ENCODE peak calls at places on chromosomes 12 and 14, in six cellular contexts. K is AG09309, C is mesendoderm, B is sigmoid colon, R is lower lobe of right lung, Y is astrocyte of the spinal cord. E is an unnamed sample.

GRCh38 chr14:105605501-105606304 is 79.3 kb downstream of the TMEM121 start:
- DNase-seq in K (no peak), C (no peak), B (peak; percentile 55), Y (no peak), R (no peak), E (no peak)

GRCh38 chr14:45135181-45135580 is 549 bp upstream of the FANCM start:
- DNase-seq in B (no peak), C (peak; percentile 25), R (no peak), Y (peak; percentile 67), K (no peak), E (peak; percentile 30)

GRCh38 chr12:30613119-30613830 is 82.4 kb downstream of the IPO8 start:
- DNase-seq in B (no peak), K (peak; percentile 18), C (no peak), Y (peak; percentile 30), R (no peak), E (no peak)

GRCh38 chr14:97377550-97377949 is 580.4 kb downstream of the VRK1 start:
- DNase-seq in C (peak; percentile 6), K (no peak), R (no peak), B (no peak), Y (no peak), E (no peak)

GRCh38 chr12:91920276-91920675 is 225.4 kb downstream of the BTG1 start:
- DNase-seq in K (no peak), Y (no peak), R (no peak), C (no peak), B (no peak), E (peak; percentile 43)

GRCh38 chr12:120156315-120157259 is 37.9 kb downstream of the GCN1 start:
- DNase-seq in Y (no peak), K (no peak), R (no peak), B (no peak), C (no peak), E (no peak)

GRCh38 chr12:18339633-18340032 is 78.3 kb downstream of the PIK3C2G start:
- DNase-seq in Y (no peak), R (no peak), C (no peak), K (no peak), B (no peak), E (no peak)

GRCh38 chr14:56120091-56120632 is 2.0 kb downstream of the PELI2 start:
- DNase-seq in K (no peak), B (peak; percentile 59), R (no peak), Y (peak; percentile 57), C (peak; percentile 27), E (no peak)

GRCh38 chr14:94145902-94146527 is 16.6 kb upstream of the IFI27L2 start:
- DNase-seq in R (no peak), B (no peak), C (no peak), Y (no peak), K (no peak), E (peak; percentile 58)

GRCh38 chr12:51008329-51008728 is 17.9 kb downstream of the SLC11A2 start:
- DNase-seq in K (no peak), C (no peak), R (no peak), Y (no peak), B (no peak), E (no peak)

GRCh38 chr14:102644523-102644922 is 52.1 kb downstream of the RCOR1 start:
- DNase-seq in Y (no peak), B (no peak), R (no peak), C (no peak), K (no peak), E (no peak)

GRCh38 chr14:58077621-58078020 is 74.4 kb downstream of the ARMH4 start:
- DNase-seq in B (no peak), K (no peak), C (no peak), Y (no peak), R (no peak), E (no peak)

GRCh38 chr12:123531091-123531490 is 2.4 kb downstream of the RILPL1 start:
- DNase-seq in C (no peak), Y (no peak), R (no peak), B (no peak), K (no peak), E (no peak)

GRCh38 chr14:49505026-49505766 is 81.0 kb downstream of the RPS29 start:
- DNase-seq in C (peak; percentile 98), B (no peak), K (no peak), R (no peak), Y (no peak), E (peak; percentile 58)

GRCh38 chr12:45644521-45644920 is 85.0 kb upstream of the ARID2 start:
- DNase-seq in B (no peak), R (no peak), Y (peak; percentile 19), K (no peak), C (no peak), E (peak; percentile 87)

GRCh38 chr12:79373896-79374499 is 316.8 kb downstream of the PAWR start:
- DNase-seq in R (no peak), B (no peak), Y (peak; percentile 29), C (peak; percentile 41), K (no peak), E (peak; percentile 41)

GRCh38 chr14:102320033-102320660 is 601 bp downstream of the ZNF839 start:
- DNase-seq in K (no peak), R (peak; percentile 58), Y (peak; percentile 49), B (peak; percentile 84), C (peak; percentile 65), E (peak; percentile 45)

GRCh38 chr14:39566795-39567194 is 134.6 kb upstream of the FBXO33 start:
- DNase-seq in C (no peak), Y (no peak), K (no peak), B (no peak), R (no peak), E (no peak)

GRCh38 chr12:78359530-78359929 is 505.0 kb upstream of the SYT1 start:
- DNase-seq in C (peak; percentile 3), Y (peak; percentile 59), R (no peak), B (peak; percentile 77), K (peak; percentile 16), E (peak; percentile 4)

DNA sequence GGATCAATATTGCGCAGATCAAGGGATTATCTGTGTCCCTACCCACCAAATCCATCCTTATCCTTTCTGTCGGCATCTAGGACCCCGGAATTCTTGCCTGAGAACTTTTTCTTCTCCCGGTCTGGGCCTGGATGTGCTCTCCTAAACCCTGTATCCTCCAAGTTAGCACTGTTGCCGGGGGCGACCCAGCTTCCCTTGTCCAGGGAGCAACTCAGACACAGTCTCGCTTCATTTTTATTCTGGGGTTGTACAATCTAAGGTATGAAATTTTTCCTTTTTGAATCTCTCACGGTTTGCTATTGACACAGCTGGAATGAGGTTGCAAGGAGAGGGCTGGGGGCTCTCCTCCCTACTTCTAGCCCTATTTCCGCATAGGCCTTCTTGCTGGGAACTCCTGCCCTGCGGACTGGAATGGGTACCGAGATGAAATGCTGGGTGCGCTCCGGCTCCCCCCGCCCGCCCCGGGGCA is 399 bp upstream of the PNP start:
- DNase-seq in R (peak; percentile 58), B (no peak), K (no peak), C (no peak), Y (no peak), E (no peak)
- H3K4me3 ChIP-seq in R (peak overlapping the region; percentile 76), B (peak overlapping the region; percentile 52), K (peak overlapping the region; percentile 92), C (no peak overlapping the region), Y (peak overlapping the region; percentile 75), E (peak overlapping the region; percentile 95)

GRCh38 chr14:81534510-81535074 is 939 bp upstream of the SEL1L start:
- DNase-seq in R (no peak), K (no peak), C (no peak), B (no peak), Y (no peak), E (no peak)
- H3K4me3 ChIP-seq in R (peak overlapping the region; percentile 93), K (no peak overlapping the region), C (no peak overlapping the region), B (no peak overlapping the region), Y (no peak overlapping the region), E (no peak overlapping the region)

GRCh38 chr12:108721824-108722223 is 9.5 kb downstream of the CORO1C start:
- DNase-seq in K (no peak), B (no peak), Y (no peak), R (no peak), C (no peak), E (no peak)

GRCh38 chr12:108722992-108723766 is 8.1 kb downstream of the CORO1C start:
- DNase-seq in C (peak; percentile 30), R (no peak), B (peak; percentile 82), Y (peak; percentile 80), K (peak; percentile 83), E (peak; percentile 83)

GRCh38 chr12:108724054-108724889 is 7.0 kb downstream of the CORO1C start:
- DNase-seq in B (no peak), R (no peak), C (peak; percentile 39), Y (peak; percentile 55), K (no peak), E (peak; percentile 76)

GRCh38 chr12:108720757-108721514 is 10.4 kb downstream of the CORO1C start:
- DNase-seq in B (no peak), C (peak; percentile 66), R (no peak), K (no peak), Y (peak; percentile 49), E (peak; percentile 88)

DNA sequence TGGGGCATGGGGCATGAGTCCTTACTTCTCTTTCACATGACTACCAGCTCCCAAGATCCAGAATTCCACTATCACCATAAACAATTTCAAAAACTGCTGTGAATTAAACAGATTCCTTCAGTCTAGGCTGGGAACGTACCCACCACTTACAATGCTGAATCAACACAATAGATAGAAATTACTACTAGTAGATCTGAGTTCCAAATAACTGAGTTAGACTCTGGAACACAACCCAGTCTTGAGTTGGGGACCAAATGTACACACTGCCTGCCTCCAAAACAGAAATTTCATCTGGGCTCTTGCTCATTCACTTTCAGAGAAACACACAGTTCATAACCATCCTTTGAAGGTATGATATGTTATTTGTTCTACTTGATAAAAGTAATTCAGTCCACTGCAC is 8.9 kb downstream of the CORO1C start:
- DNase-seq in C (no peak), K (no peak), B (no peak), Y (peak; percentile 33), R (no peak), E (no peak)
- H3K4me3 ChIP-seq in C (no peak overlapping the region), K (no peak overlapping the region), B (no peak overlapping the region), Y (no peak overlapping the region), R (no peak overlapping the region), E (no peak overlapping the region)

GRCh38 chr12:14394317-14395058 is 29.0 kb downstream of the ATF7IP start:
- DNase-seq in R (no peak), B (no peak), C (peak; percentile 92), K (no peak), Y (peak; percentile 93), E (peak; percentile 92)

GRCh38 chr12:14393736-14394135 is 28.3 kb downstream of the ATF7IP start:
- DNase-seq in R (no peak), Y (peak; percentile 56), B (no peak), K (no peak), C (no peak), E (peak; percentile 43)

GRCh38 chr12:14396071-14396470 is 30.6 kb downstream of the ATF7IP start:
- DNase-seq in Y (no peak), K (no peak), B (no peak), C (no peak), R (no peak), E (no peak)

GRCh38 chr12:14390885-14391530 is 25.5 kb downstream of the ATF7IP start:
- DNase-seq in Y (no peak), B (no peak), K (no peak), C (no peak), R (no peak), E (no peak)

GRCh38 chr12:14395059-14395778 is 29.7 kb downstream of the ATF7IP start:
- DNase-seq in R (no peak), Y (no peak), B (no peak), C (no peak), K (no peak), E (no peak)
- H3K4me3 ChIP-seq in R (peak overlapping the region; percentile 22), Y (no peak overlapping the region), B (no peak overlapping the region), C (no peak overlapping the region), K (no peak overlapping the region), E (no peak overlapping the region)

GRCh38 chr12:6821271-6821673 is 349 bp upstream of the GPR162 start:
- DNase-seq in Y (peak; percentile 67), C (peak; percentile 86), B (peak; percentile 93), R (peak; percentile 72), K (no peak), E (peak; percentile 29)
- H3K4me3 ChIP-seq in Y (peak overlapping the region; percentile 52), C (no peak overlapping the region), B (peak overlapping the region; percentile 45), R (peak overlapping the region; percentile 54), K (peak overlapping the region; percentile 62), E (peak overlapping the region; percentile 18)